ENCODE peak calls at places on chromosomes 4 and X, in seven cellular contexts. B, U, J, L, I, T and K are unnamed samples.

GRCh38 chrX:134932528-134933217 is 58.1 kb upstream of the SMIM10 start:
- DNase-seq in B (no peak), U (no peak), J (no peak), L (no peak), I (no peak), T (no peak), K (no peak)

GRCh38 chr4:130478406-130478805 is 1382.5 kb downstream of the C4orf33 start:
- DNase-seq in B (no peak), U (no peak), J (no peak), L (no peak), I (no peak), T (no peak), K (no peak)

GRCh38 chrX:48488034-48488433 is 12.0 kb downstream of the FTSJ1 start:
- DNase-seq in B (no peak), U (no peak), J (no peak), L (no peak), I (no peak), T (no peak), K (no peak)

GRCh38 chr4:161010227-161010626 is 1153.6 kb downstream of the FSTL5 start:
- DNase-seq in B (no peak), U (no peak), J (no peak), L (no peak), I (no peak), T (no peak), K (no peak)

GRCh38 chrX:17007134-17007768 is 60.8 kb downstream of the REPS2 start:
- DNase-seq in B (no peak), U (no peak), J (no peak), L (no peak), I (no peak), T (no peak), K (no peak)

GRCh38 chr4:87716350-87717041 is 66.4 kb downstream of the DMP1 start:
- DNase-seq in B (no peak), U (no peak), J (no peak), L (no peak), I (peak; percentile 42), T (peak; percentile 82), K (no peak)

GRCh38 chrX:80550722-80551121 is 130.5 kb downstream of the TENT5D start:
- DNase-seq in B (no peak), U (no peak), J (no peak), L (no peak), I (no peak), T (no peak), K (no peak)

GRCh38 chr4:79598801-79599200 is 190.8 kb upstream of the GK2 start:
- DNase-seq in B (no peak), U (no peak), J (no peak), L (no peak), I (no peak), T (no peak), K (no peak)

GRCh38 chrX:21004835-21005234 is 369.4 kb upstream of the CNKSR2 start:
- DNase-seq in B (no peak), U (no peak), J (no peak), L (no peak), I (no peak), T (no peak), K (no peak)

GRCh38 chrX:105552395-105552794 is 269.9 kb upstream of the NRK start:
- DNase-seq in B (no peak), U (no peak), J (no peak), L (no peak), I (no peak), T (no peak), K (no peak)

DNA sequence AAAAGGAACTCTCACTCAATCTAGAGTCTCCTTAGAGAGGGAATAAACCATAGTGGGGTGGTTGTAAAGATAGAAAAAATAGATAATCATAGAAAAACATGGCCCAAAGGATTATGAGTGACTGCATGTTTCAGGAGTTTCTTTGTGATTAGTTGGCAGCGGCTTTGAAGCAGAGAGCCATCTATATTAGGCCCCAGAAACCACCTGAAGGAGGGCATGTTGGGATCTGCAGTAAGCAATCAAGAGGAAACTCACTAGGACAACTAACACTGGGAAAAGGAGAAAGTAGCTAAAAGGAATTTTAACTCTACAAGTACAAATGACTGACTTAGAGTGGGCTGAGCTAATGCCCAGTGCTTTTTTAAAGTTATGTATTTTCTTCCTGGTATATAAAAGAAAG is 269.2 kb upstream of the NRK start:
- DNase-seq in B (no peak), U (no peak), J (no peak), L (no peak), I (no peak), T (no peak), K (no peak)
- TF ChIP-seq POLR2A in B (no peak), U (no peak), J (no peak), L (no peak), I (no peak), T (no peak), K (no peak)

GRCh38 chr4:2837904-2838496 is 5.6 kb upstream of the ADD1 start:
- DNase-seq in B (peak; percentile 62), U (no peak), J (no peak), L (no peak), I (peak; percentile 40), T (peak; percentile 32), K (peak; percentile 35)
- TF ChIP-seq POLR2A in B (no peak), U (no peak), J (no peak), L (no peak), I (no peak), T (no peak), K (no peak)

DNA sequence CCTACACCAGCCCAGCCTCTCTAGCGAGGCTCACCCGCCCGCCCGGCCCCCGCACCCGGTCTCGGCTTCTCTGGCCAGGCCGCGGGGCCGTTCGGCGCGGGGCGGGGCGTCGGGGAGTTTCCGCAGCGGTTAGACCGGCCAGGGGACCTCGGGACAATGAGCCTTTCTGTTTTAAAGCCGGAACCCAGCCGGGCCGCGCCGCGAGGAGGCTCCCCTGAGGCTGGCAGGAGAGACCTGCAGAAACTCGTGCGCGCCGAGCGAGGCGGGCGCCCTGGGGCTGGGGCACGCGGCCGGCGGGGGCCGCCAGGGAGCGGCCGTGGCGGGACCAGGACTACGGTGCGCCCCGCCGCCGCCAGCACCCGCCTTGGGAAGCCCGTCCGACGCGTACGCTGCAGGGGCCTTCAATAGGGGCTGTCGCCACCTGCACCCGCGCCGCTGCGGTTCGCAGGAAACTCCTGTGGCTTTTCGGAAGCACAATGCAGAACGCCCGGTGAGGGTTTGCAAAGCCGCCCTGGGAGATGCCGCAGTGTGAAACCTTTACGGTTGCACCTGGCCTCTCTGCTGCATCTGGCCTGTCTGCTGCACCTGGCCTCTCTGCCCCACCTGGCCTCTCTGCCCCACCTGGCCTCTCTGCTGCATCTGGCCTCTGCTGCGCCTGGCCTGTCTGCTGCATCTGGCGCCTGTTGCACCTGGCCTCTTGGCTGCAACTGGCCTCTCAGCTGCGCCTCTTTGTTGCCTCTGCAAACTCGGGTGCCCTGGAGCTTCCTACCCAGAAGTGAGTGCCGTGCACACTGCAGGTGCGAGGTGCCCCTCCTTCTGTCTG is 63.9 kb downstream of the TRAPPC11 start:
- DNase-seq in B (no peak), U (no peak), J (peak; percentile 73), L (peak; percentile 85), I (peak; percentile 45), T (no peak), K (peak; percentile 57)
- TF ChIP-seq POLR2A in B (no peak), U (no peak), J (peak; percentile 13), L (no peak), I (no peak), T (no peak), K (no peak)

GRCh38 chr4:14008494-14008893 is 381.0 kb upstream of the BOD1L1 start:
- DNase-seq in B (no peak), U (no peak), J (no peak), L (no peak), I (no peak), T (no peak), K (no peak)
- TF ChIP-seq POLR2A in B (no peak), U (no peak), J (no peak), L (no peak), I (no peak), T (no peak), K (no peak)

DNA sequence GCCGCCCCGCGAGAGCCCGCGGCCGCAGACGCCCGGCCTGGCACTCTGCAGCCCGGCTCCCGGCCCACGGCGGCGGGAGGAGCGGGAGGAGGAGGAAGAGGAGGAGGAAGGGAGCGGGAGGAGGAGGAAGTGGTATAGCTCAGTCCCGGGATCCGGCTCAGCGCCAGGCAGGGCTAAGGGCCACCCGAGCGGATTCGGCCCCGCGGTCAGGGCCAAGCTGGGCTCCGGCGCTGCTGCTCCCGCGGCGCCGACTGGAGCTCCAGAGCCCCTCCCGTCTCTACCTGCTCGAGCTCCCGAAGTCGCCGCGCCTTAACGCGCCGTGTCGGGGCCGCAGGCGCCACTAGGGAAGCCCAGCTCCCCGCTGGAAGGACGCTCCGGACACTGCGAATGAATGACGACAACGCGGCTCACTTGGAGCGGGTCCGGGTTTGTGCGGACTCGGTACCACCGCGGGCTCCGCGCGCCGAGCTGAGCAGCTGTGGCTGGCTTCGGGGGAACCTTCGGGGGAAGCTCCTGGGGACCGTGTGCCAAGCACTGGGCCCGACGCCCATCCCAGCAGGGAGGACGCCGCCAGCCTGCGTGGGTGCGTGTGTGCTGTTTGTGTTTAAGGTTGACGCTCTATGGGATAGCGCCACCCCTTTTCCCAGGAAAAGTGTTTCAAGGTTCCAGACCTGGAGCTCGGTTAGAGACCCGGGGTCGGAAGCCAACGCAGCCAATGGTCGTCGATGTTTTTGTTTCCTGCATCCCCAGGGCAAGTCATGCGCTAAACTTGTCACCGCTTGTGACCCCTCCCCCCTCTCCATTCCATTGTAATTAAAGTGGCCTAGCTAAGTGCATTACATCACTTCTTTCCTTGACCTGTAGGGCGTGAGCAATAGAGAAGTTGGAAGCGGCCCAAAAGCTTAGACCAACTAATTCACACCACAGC is at the start of gene TBC1D9:
- DNase-seq in B (peak; percentile 83), U (peak; percentile 86), J (peak; percentile 77), L (peak; percentile 89), I (peak; percentile 68), T (peak; percentile 81), K (peak; percentile 8)
- TF ChIP-seq POLR2A in B (no peak), U (peak; percentile 53), J (peak; percentile 68), L (no peak), I (peak; percentile 48), T (peak; percentile 38), K (no peak)

DNA sequence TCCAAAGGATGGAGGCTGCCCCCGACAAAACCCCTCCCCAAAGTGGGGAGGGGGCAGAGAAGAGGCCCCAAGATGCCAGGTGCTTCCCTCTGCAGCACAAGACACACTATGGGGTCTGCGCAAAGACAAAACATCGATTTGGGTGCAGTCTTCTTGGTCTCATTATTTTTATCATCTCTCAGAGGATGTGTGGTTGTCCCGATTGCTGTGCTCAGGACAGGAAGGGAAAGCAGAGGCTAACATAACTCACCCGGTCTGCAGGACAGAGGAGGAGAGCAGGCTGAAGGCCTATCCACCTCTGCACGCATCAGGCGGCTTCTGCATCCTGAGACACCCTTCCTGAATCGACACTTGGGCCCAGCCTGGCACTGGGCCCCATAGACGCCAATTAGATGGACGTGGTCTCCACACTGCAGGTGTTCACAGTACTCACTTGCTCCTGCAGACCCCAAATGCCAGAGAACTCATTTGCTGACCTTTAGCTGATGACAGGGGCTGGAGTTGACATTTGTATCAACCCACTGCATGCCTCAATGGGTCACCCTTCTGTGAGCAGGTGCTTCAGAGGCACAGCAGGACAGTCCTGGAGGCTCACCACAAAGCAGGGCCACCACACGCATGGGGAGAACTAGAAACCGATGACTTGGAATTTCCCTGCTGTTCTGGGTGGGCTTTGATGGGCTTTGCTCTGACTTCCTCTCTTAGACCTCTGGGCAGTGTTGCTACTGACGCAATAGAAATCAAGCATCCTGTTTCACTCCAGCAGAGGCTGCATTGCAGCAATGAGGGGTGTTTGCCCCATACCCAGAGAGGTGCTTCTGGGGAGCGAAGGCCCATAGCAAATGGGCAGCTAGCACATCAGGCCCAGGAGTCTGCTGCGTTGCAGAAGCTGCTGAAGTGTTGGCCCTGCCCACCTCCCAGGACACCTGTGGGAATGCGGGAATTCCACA is 96.3 kb upstream of the ENPP6 start:
- DNase-seq in B (no peak), U (no peak), J (no peak), L (no peak), I (no peak), T (peak; percentile 5), K (no peak)
- TF ChIP-seq POLR2A in B (no peak), U (no peak), J (no peak), L (no peak), I (no peak), T (no peak), K (no peak)

GRCh38 chrX:153599192-153600031 is 473 bp upstream of the CCNQ start:
- DNase-seq in B (peak; percentile 69), U (peak; percentile 65), J (peak; percentile 91), L (peak; percentile 85), I (peak; percentile 88), T (peak; percentile 53), K (peak; percentile 92)
- TF ChIP-seq POLR2A in B (no peak), U (no peak), J (no peak), L (no peak), I (peak; percentile 23), T (peak; percentile 18), K (no peak)